ENCODE peak calls at places on chromosomes 6 and 20, in seven cellular contexts. E is IMR-90, X is H9, Z is mesenchymal stem cell, A is H1, M is mesendoderm, C is trophoblast cell. G is an unnamed sample.
A peak's percentile ranks its signal among the peaks of the same experiment; 100 is the strongest.

GRCh38 chr6:80477591-80478370 is 371.3 kb downstream of the BCKDHB start:
- DNase-seq in C (no peak), Z (peak; percentile 66), M (no peak), E (peak; percentile 72), X (no peak), A (no peak), G (no peak)

GRCh38 chr6:157634566-157634965 is 188.5 kb upstream of the SNX9 start:
- DNase-seq in Z (no peak), X (no peak), C (no peak), A (no peak), E (no peak), M (no peak), G (no peak)

GRCh38 chr20:35235881-35236280 is 9.4 kb downstream of the MMP24 start:
- DNase-seq in E (no peak), C (no peak), M (no peak), X (no peak), Z (no peak), A (no peak), G (no peak)

GRCh38 chr20:62925420-62926228 is 681 bp downstream of the DIDO1 start:
- DNase-seq in M (peak; percentile 40), E (peak; percentile 16), Z (peak; percentile 54), C (no peak), X (no peak), A (no peak), G (no peak)

GRCh38 chr6:13348320-13349113 is 20.2 kb upstream of the TBC1D7 start:
- DNase-seq in M (no peak), A (no peak), X (no peak), Z (no peak), C (no peak), E (no peak), G (no peak)

GRCh38 chr20:35314460-35315198 is 22.4 kb upstream of the FAM83C start:
- DNase-seq in M (no peak), C (no peak), X (no peak), E (no peak), A (no peak), Z (no peak), G (no peak)

GRCh38 chr6:65113581-65113980 is 593.4 kb downstream of the EYS start:
- DNase-seq in E (peak; percentile 5), X (no peak), M (no peak), C (no peak), A (no peak), Z (peak; percentile 56), G (no peak)

GRCh38 chr6:52725530-52726192 is 37.6 kb downstream of the GSTA2 start:
- DNase-seq in X (no peak), C (no peak), E (peak; percentile 28), Z (no peak), M (no peak), A (no peak), G (no peak)

GRCh38 chr6:20312581-20312980 is 89.1 kb upstream of the E2F3 start:
- DNase-seq in E (peak; percentile 4), X (no peak), C (no peak), M (no peak), A (no peak), Z (no peak), G (no peak)

GRCh38 chr6:8688823-8689222 is 253.5 kb upstream of the SLC35B3 start:
- DNase-seq in A (no peak), C (no peak), E (no peak), Z (no peak), M (no peak), X (no peak), G (no peak)

GRCh38 chr6:8678466-8678865 is 243.1 kb upstream of the SLC35B3 start:
- DNase-seq in C (no peak), A (no peak), Z (no peak), X (no peak), E (no peak), M (no peak), G (no peak)

GRCh38 chr6:8679823-8680222 is 244.5 kb upstream of the SLC35B3 start:
- DNase-seq in Z (no peak), C (no peak), M (no peak), A (no peak), E (no peak), X (no peak), G (no peak)

GRCh38 chr6:8686077-8686476 is 250.7 kb upstream of the SLC35B3 start:
- DNase-seq in A (no peak), Z (no peak), E (no peak), M (no peak), C (no peak), X (no peak), G (no peak)

DNA sequence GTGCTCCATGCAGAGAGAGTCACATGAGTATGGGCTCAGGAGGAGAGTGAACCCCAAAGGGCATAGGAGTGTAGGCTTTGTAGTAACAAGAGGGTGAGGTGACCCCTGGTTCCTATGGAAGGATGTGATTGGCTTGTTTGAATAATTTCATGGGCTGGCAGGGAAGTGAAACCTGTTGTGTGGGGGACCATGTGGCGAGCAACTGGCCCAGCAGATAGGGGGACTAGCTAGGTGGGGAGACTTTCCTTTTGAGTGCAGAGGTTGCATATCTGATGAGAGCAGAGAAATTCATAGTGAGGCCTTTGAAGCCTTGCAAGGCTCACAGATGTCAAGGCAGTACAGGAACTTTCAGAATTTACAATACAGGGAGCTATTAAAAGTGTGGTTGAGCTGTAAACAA is 247.9 kb upstream of the SLC35B3 start:
- DNase-seq in Z (no peak), E (no peak), M (no peak), C (no peak), X (no peak), A (no peak), G (no peak)
- H3K23ac ChIP-seq in Z (no peak overlapping the region), E (no peak overlapping the region), M (no peak overlapping the region), C (no peak overlapping the region), X (no peak overlapping the region), A (no peak overlapping the region), G (no peak overlapping the region)

GRCh38 chr6:151391021-151391470 is 313 bp downstream of the ZBTB2 start:
- DNase-seq in M (peak; percentile 85), X (peak; percentile 71), A (no peak), Z (peak; percentile 73), C (peak; percentile 35), E (peak; percentile 60), G (peak; percentile 77)
- H4K8ac ChIP-seq in M (peak overlapping the region; percentile 98), X (no peak overlapping the region), A (peak overlapping the region; percentile 98), Z (peak overlapping the region; percentile 99), C (peak overlapping the region; percentile 99), E (peak overlapping the region; percentile 65), G (no peak overlapping the region)

GRCh38 chr6:121555201-121555600 is 119.8 kb downstream of the GJA1 start:
- DNase-seq in X (no peak), M (no peak), Z (no peak), A (no peak), E (no peak), C (peak; percentile 90), G (no peak)

GRCh38 chr6:121548146-121548545 is 112.7 kb downstream of the GJA1 start:
- DNase-seq in M (no peak), A (no peak), C (no peak), X (no peak), E (no peak), Z (no peak), G (no peak)

GRCh38 chr6:121544691-121545090 is 109.2 kb downstream of the GJA1 start:
- DNase-seq in Z (no peak), A (no peak), C (no peak), M (no peak), X (no peak), E (no peak), G (no peak)

GRCh38 chr6:121550491-121551010 is 115.1 kb downstream of the GJA1 start:
- DNase-seq in X (no peak), E (no peak), A (no peak), M (no peak), Z (no peak), C (no peak), G (no peak)

GRCh38 chr6:121549741-121550140 is 114.3 kb downstream of the GJA1 start:
- DNase-seq in X (no peak), E (peak; percentile 96), C (peak; percentile 51), M (no peak), A (no peak), Z (peak; percentile 58), G (no peak)
- H3K27ac ChIP-seq in X (no peak overlapping the region), E (no peak overlapping the region), C (no peak overlapping the region), M (no peak overlapping the region), A (no peak overlapping the region), Z (no peak overlapping the region), G (no peak overlapping the region)

DNA sequence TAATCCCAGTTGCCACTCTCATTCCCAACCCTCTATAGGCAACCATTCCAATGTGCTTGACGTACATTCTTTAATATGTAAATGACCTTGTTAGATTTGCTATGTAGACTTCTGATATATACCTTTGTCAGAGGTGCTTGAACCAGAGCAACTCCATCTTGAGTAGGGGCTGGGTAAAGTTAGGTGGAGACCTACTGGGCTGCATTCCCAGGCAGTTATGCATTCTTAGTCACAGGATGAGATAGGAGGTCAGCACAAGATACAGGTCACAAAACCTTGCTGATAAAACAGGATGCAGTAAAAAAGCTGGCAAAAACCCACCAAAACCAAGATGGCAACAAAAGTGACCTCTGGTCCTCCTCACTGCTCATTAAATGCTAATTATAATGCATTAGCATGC is 8.3 kb upstream of the HM13 start:
- DNase-seq in C (peak; percentile 36), Z (no peak), A (no peak), X (no peak), M (no peak), E (no peak), G (no peak)
- H3K23ac ChIP-seq in C (no peak overlapping the region), Z (no peak overlapping the region), A (no peak overlapping the region), X (no peak overlapping the region), M (no peak overlapping the region), E (no peak overlapping the region), G (no peak overlapping the region)

GRCh38 chr6:16446241-16446640 is 207.9 kb downstream of the GMPR start:
- DNase-seq in C (no peak), Z (no peak), A (no peak), M (no peak), X (no peak), E (no peak), G (no peak)

GRCh38 chr6:16450821-16451220 is 212.4 kb downstream of the GMPR start:
- DNase-seq in E (peak; percentile 82), A (no peak), X (no peak), M (no peak), C (no peak), Z (no peak), G (no peak)

GRCh38 chr6:16452348-16452747 is 214.0 kb downstream of the GMPR start:
- DNase-seq in M (no peak), Z (no peak), E (no peak), C (no peak), X (no peak), A (no peak), G (no peak)

GRCh38 chr6:16450285-16450684 is 211.9 kb downstream of the GMPR start:
- DNase-seq in X (no peak), M (no peak), C (peak; percentile 23), Z (peak; percentile 91), A (no peak), E (peak; percentile 98), G (no peak)
- H4K8ac ChIP-seq in X (no peak overlapping the region), M (no peak overlapping the region), C (no peak overlapping the region), Z (no peak overlapping the region), A (no peak overlapping the region), E (peak overlapping the region; percentile 91), G (no peak overlapping the region)

GRCh38 chr6:108654465-108655106 is 93.9 kb downstream of the FOXO3 start:
- DNase-seq in X (no peak), Z (no peak), M (no peak), C (no peak), E (peak; percentile 35), A (no peak), G (no peak)
- H3K27ac ChIP-seq in X (no peak overlapping the region), Z (no peak overlapping the region), M (no peak overlapping the region), C (no peak overlapping the region), E (peak overlapping the region; percentile 85), A (no peak overlapping the region), G (no peak overlapping the region)